ENCODE peak calls at places on chromosomes 2 and 18, in eight cellular contexts. One of them, this sample, is unnamed.
A peak's percentile ranks its signal among the peaks of the same experiment; 100 is the strongest.

GRCh38 chr2:154638768-154639167 is 59.7 kb upstream of the KCNJ3 start:
- DNase-seq in thyroid gland: no peak
- DNase-seq in prostate gland: no peak
- DNase-seq in uterus: no peak
- DNase-seq in sigmoid colon: no peak
- DNase-seq in esophagus squamous epithelium: no peak
- DNase-seq in gastrocnemius medialis: no peak
- DNase-seq in transverse colon: no peak
- DNase-seq in this sample: no peak

GRCh38 chr2:223123859-223124610 is 72.0 kb downstream of the KCNE4 start:
- DNase-seq in transverse colon: no peak
- DNase-seq in uterus: peak; percentile 34
- DNase-seq in sigmoid colon: no peak
- DNase-seq in esophagus squamous epithelium: no peak
- DNase-seq in thyroid gland: no peak
- DNase-seq in prostate gland: no peak
- DNase-seq in gastrocnemius medialis: no peak
- DNase-seq in this sample: no peak

GRCh38 chr2:101205521-101205998 is 47.1 kb upstream of the CNOT11 start:
- DNase-seq in esophagus squamous epithelium: no peak
- DNase-seq in gastrocnemius medialis: peak; percentile 24
- DNase-seq in sigmoid colon: peak; percentile 81
- DNase-seq in thyroid gland: peak; percentile 69
- DNase-seq in transverse colon: peak; percentile 50
- DNase-seq in prostate gland: peak; percentile 66
- DNase-seq in uterus: peak; percentile 45
- DNase-seq in this sample: no peak

GRCh38 chr2:1625281-1626001 is 118.9 kb downstream of the PXDN start:
- DNase-seq in gastrocnemius medialis: no peak
- DNase-seq in thyroid gland: peak; percentile 91
- DNase-seq in uterus: peak; percentile 69
- DNase-seq in esophagus squamous epithelium: no peak
- DNase-seq in transverse colon: no peak
- DNase-seq in prostate gland: peak; percentile 87
- DNase-seq in sigmoid colon: peak; percentile 81
- DNase-seq in this sample: no peak

GRCh38 chr18:9852266-9853081 is 33.3 kb upstream of the TXNDC2 start:
- DNase-seq in esophagus squamous epithelium: no peak
- DNase-seq in sigmoid colon: no peak
- DNase-seq in transverse colon: no peak
- DNase-seq in thyroid gland: no peak
- DNase-seq in uterus: no peak
- DNase-seq in gastrocnemius medialis: no peak
- DNase-seq in prostate gland: no peak
- DNase-seq in this sample: no peak

GRCh38 chr2:20106746-20107145 is 55.3 kb upstream of the LAPTM4A start:
- DNase-seq in transverse colon: peak; percentile 56
- DNase-seq in sigmoid colon: no peak
- DNase-seq in uterus: no peak
- DNase-seq in esophagus squamous epithelium: no peak
- DNase-seq in gastrocnemius medialis: no peak
- DNase-seq in thyroid gland: peak; percentile 56
- DNase-seq in prostate gland: peak; percentile 26
- DNase-seq in this sample: no peak

GRCh38 chr2:200180943-200181342 is 125.5 kb upstream of the SPATS2L start:
- DNase-seq in uterus: no peak
- DNase-seq in esophagus squamous epithelium: no peak
- DNase-seq in prostate gland: no peak
- DNase-seq in gastrocnemius medialis: no peak
- DNase-seq in transverse colon: no peak
- DNase-seq in thyroid gland: no peak
- DNase-seq in sigmoid colon: no peak
- DNase-seq in this sample: no peak

GRCh38 chr2:493278-493677 is 183.9 kb downstream of the TMEM18 start:
- DNase-seq in prostate gland: no peak
- DNase-seq in uterus: no peak
- DNase-seq in sigmoid colon: no peak
- DNase-seq in gastrocnemius medialis: no peak
- DNase-seq in esophagus squamous epithelium: no peak
- DNase-seq in transverse colon: no peak
- DNase-seq in thyroid gland: no peak
- DNase-seq in this sample: peak; percentile 31

GRCh38 chr18:74228312-74228711 is 63.5 kb downstream of the CYB5A start:
- DNase-seq in thyroid gland: no peak
- DNase-seq in gastrocnemius medialis: no peak
- DNase-seq in prostate gland: no peak
- DNase-seq in sigmoid colon: no peak
- DNase-seq in esophagus squamous epithelium: no peak
- DNase-seq in transverse colon: no peak
- DNase-seq in uterus: no peak
- DNase-seq in this sample: peak; percentile 20

GRCh38 chr18:24138884-24139616 is at the start of gene CABYR:
- DNase-seq in thyroid gland: peak; percentile 53
- DNase-seq in prostate gland: peak; percentile 60
- DNase-seq in esophagus squamous epithelium: no peak
- DNase-seq in uterus: peak; percentile 69
- DNase-seq in sigmoid colon: peak; percentile 87
- DNase-seq in gastrocnemius medialis: no peak
- DNase-seq in transverse colon: peak; percentile 72
- DNase-seq in this sample: peak; percentile 55

GRCh38 chr2:235041221-235041917 is 89.6 kb downstream of the SH3BP4 start:
- DNase-seq in thyroid gland: no peak
- DNase-seq in esophagus squamous epithelium: no peak
- DNase-seq in gastrocnemius medialis: no peak
- DNase-seq in prostate gland: no peak
- DNase-seq in transverse colon: no peak
- DNase-seq in sigmoid colon: no peak
- DNase-seq in uterus: no peak
- DNase-seq in this sample: no peak

GRCh38 chr2:235044501-235045271 is 92.9 kb downstream of the SH3BP4 start:
- DNase-seq in esophagus squamous epithelium: no peak
- DNase-seq in sigmoid colon: no peak
- DNase-seq in uterus: no peak
- DNase-seq in transverse colon: no peak
- DNase-seq in gastrocnemius medialis: no peak
- DNase-seq in thyroid gland: no peak
- DNase-seq in prostate gland: no peak
- DNase-seq in this sample: no peak

GRCh38 chr2:235042576-235043515 is 91.0 kb downstream of the SH3BP4 start:
- DNase-seq in sigmoid colon: peak; percentile 43
- DNase-seq in thyroid gland: no peak
- DNase-seq in gastrocnemius medialis: no peak
- DNase-seq in prostate gland: no peak
- DNase-seq in uterus: no peak
- DNase-seq in transverse colon: no peak
- DNase-seq in esophagus squamous epithelium: no peak
- DNase-seq in this sample: no peak

GRCh38 chr2:235043762-235044500 is 92.1 kb downstream of the SH3BP4 start:
- DNase-seq in gastrocnemius medialis: no peak
- DNase-seq in esophagus squamous epithelium: no peak
- DNase-seq in prostate gland: no peak
- DNase-seq in transverse colon: no peak
- DNase-seq in thyroid gland: no peak
- DNase-seq in uterus: no peak
- DNase-seq in sigmoid colon: no peak
- DNase-seq in this sample: no peak

GRCh38 chr2:235041918-235042575 is 90.2 kb downstream of the SH3BP4 start:
- DNase-seq in transverse colon: no peak
- DNase-seq in prostate gland: no peak
- DNase-seq in gastrocnemius medialis: no peak
- DNase-seq in sigmoid colon: no peak
- DNase-seq in thyroid gland: no peak
- DNase-seq in uterus: no peak
- DNase-seq in esophagus squamous epithelium: no peak
- DNase-seq in this sample: no peak
- TF ChIP-seq POLR2A in transverse colon: no peak
- TF ChIP-seq POLR2A in prostate gland: no peak
- TF ChIP-seq POLR2A in gastrocnemius medialis: no peak
- TF ChIP-seq POLR2A in sigmoid colon: no peak
- TF ChIP-seq POLR2A in thyroid gland: no peak
- TF ChIP-seq POLR2A in uterus: no peak
- TF ChIP-seq POLR2A in esophagus squamous epithelium: no peak
- TF ChIP-seq POLR2A in this sample: no peak

DNA sequence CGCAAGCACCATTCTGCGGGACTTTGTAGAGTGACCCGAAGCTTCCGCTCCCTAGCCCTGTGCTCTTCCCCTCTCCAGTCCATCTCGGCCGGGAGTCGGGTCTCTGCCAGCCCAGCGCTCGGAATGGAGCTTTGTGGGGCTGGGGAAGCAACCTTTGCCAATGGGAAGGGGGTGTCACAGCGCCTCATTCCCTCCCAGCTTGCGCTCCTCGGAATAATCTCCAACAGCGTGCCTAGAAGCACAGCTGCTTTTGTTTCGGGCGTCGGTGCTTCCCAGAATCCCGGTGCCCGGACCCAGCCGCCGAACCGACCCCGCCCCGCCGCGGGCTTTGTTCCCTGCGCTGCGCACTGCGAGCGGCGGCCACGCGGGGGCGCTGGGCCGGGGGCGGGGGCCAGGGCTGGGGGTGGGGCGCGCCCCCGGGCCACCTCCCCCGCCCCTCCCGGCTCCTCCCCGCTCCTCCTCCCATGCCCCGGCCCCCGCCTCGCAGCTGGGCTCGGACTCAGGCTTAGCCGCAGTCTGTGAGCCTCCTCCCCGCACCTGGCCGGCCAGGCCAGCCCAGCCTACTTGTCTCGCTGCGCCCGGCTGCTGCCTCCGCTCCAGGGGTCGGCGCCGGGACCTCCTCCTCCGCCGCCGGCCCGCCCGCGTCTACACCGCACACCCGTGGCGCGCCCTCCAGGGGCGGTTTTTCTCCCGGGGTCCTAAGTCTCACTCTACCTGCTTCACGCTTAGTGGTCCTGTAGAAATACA is 77.7 kb upstream of the SMAD2 start:
- DNase-seq in thyroid gland: peak; percentile 78
- DNase-seq in uterus: peak; percentile 40
- DNase-seq in prostate gland: peak; percentile 44
- DNase-seq in gastrocnemius medialis: no peak
- DNase-seq in sigmoid colon: peak; percentile 73
- DNase-seq in transverse colon: peak; percentile 73
- DNase-seq in esophagus squamous epithelium: no peak
- DNase-seq in this sample: no peak
- TF ChIP-seq CTCF in thyroid gland: peak; percentile 74
- TF ChIP-seq CTCF in uterus: peak; percentile 53
- TF ChIP-seq CTCF in prostate gland: peak; percentile 77
- TF ChIP-seq CTCF in gastrocnemius medialis: peak; percentile 88
- TF ChIP-seq CTCF in sigmoid colon: no peak
- TF ChIP-seq CTCF in transverse colon: no peak
- TF ChIP-seq CTCF in esophagus squamous epithelium: peak; percentile 40
- TF ChIP-seq CTCF in this sample: no peak

GRCh38 chr2:206217743-206218520 is 56.5 kb upstream of the ZDBF2 start:
- DNase-seq in esophagus squamous epithelium: no peak
- DNase-seq in thyroid gland: no peak
- DNase-seq in transverse colon: no peak
- DNase-seq in uterus: no peak
- DNase-seq in prostate gland: no peak
- DNase-seq in gastrocnemius medialis: no peak
- DNase-seq in sigmoid colon: no peak
- DNase-seq in this sample: no peak

GRCh38 chr2:206217162-206217561 is 57.3 kb upstream of the ZDBF2 start:
- DNase-seq in transverse colon: no peak
- DNase-seq in prostate gland: no peak
- DNase-seq in gastrocnemius medialis: no peak
- DNase-seq in uterus: no peak
- DNase-seq in esophagus squamous epithelium: no peak
- DNase-seq in thyroid gland: no peak
- DNase-seq in sigmoid colon: no peak
- DNase-seq in this sample: no peak

GRCh38 chr2:206212673-206213513 is 53.2 kb downstream of the EEF1B2 start:
- DNase-seq in thyroid gland: no peak
- DNase-seq in sigmoid colon: no peak
- DNase-seq in gastrocnemius medialis: no peak
- DNase-seq in prostate gland: no peak
- DNase-seq in transverse colon: no peak
- DNase-seq in uterus: no peak
- DNase-seq in esophagus squamous epithelium: no peak
- DNase-seq in this sample: no peak

GRCh38 chr2:206211657-206212255 is 52.1 kb downstream of the EEF1B2 start:
- DNase-seq in uterus: no peak
- DNase-seq in sigmoid colon: no peak
- DNase-seq in gastrocnemius medialis: no peak
- DNase-seq in thyroid gland: no peak
- DNase-seq in prostate gland: no peak
- DNase-seq in transverse colon: no peak
- DNase-seq in esophagus squamous epithelium: no peak
- DNase-seq in this sample: no peak

DNA sequence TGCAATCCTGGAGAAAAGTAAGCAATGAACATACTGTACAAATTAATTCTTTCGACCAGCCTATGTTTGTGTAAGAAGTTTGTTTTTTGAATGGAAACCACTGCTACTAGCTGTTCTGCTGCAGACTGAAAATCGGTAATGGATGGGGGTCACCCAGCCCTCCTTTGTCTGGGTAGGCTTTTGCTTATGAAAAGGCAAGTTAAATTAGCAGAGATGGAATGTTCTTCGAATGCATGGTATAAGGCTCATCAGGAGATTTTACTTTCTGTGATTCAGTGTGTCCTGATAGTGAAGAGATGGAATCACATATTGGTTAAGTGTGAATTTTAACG is 53.8 kb downstream of the EEF1B2 start:
- DNase-seq in transverse colon: no peak
- DNase-seq in prostate gland: no peak
- DNase-seq in esophagus squamous epithelium: no peak
- DNase-seq in sigmoid colon: no peak
- DNase-seq in thyroid gland: no peak
- DNase-seq in gastrocnemius medialis: no peak
- DNase-seq in uterus: no peak
- DNase-seq in this sample: no peak
- H3K4me3 ChIP-seq in transverse colon: no peak overlapping the region
- H3K4me3 ChIP-seq in prostate gland: no peak overlapping the region
- H3K4me3 ChIP-seq in esophagus squamous epithelium: no peak overlapping the region
- H3K4me3 ChIP-seq in sigmoid colon: no peak overlapping the region
- H3K4me3 ChIP-seq in thyroid gland: no peak overlapping the region
- H3K4me3 ChIP-seq in gastrocnemius medialis: no peak overlapping the region
- H3K4me3 ChIP-seq in uterus: no peak overlapping the region
- H3K4me3 ChIP-seq in this sample: no peak overlapping the region

DNA sequence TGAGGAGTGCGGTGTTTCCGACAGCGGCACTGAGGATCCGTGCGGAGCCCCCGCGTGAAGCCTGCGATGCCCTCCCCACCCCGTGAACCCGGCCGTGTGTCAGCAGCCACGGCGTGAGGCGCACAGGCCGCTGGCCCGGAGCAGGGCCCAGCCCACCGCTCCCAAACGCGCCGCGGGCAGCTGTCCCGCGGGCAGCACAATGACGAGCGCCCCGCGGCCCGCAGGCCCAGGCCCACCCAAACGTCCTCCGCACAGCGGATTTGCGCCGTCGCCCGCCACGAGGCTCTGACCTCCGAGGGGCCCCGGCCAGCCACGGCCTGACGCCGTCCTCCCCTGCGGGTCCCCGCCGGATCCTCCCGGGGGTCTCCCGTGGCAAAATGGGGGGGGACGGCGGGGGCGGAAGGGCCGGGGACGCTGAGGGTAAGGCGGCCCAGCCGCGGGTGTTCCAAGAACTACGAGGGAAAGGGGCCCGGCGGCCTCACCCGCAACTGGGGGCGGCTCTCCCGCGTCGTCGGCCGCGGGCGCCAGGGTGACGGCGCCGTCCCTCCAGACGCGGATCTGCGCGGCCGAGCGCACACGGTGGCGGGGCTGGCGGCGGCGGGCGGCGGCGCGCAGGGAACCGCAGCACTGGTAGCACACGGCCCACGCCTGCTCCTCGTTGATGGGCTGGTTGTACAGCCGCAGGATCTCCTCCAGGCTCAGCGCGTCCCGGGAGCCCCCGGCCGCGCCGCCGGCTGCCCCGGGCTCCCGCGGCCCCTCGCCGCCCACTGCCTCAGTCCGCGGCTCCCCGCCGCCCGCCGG is 659 bp downstream of the SPIRE1 start:
- DNase-seq in gastrocnemius medialis: peak; percentile 18
- DNase-seq in esophagus squamous epithelium: no peak
- DNase-seq in uterus: peak; percentile 20
- DNase-seq in thyroid gland: peak; percentile 27
- DNase-seq in prostate gland: peak; percentile 28
- DNase-seq in sigmoid colon: peak; percentile 71
- DNase-seq in transverse colon: peak; percentile 23
- DNase-seq in this sample: peak; percentile 88
- TF ChIP-seq POLR2A in gastrocnemius medialis: peak; percentile 61
- TF ChIP-seq POLR2A in esophagus squamous epithelium: no peak
- TF ChIP-seq POLR2A in uterus: peak; percentile 16
- TF ChIP-seq POLR2A in thyroid gland: no peak
- TF ChIP-seq POLR2A in prostate gland: peak; percentile 47
- TF ChIP-seq POLR2A in sigmoid colon: no peak
- TF ChIP-seq POLR2A in transverse colon: peak; percentile 20
- TF ChIP-seq POLR2A in this sample: no peak